ENCODE peak calls at places on chromosomes 6 and 20, in seven cellular contexts. One of them, this sample, is unnamed.

GRCh38 chr6:151275566-151275965 is 35.8 kb downstream of the AKAP12 start:
- DNase-seq in body of pancreas: no peak
- DNase-seq in AG04450: no peak
- DNase-seq in cardiac fibroblast: no peak
- DNase-seq in dorsolateral prefrontal cortex: no peak
- DNase-seq in heart left ventricle: no peak
- DNase-seq in CD8-positive, alpha-beta T cell: no peak
- DNase-seq in this sample: no peak

GRCh38 chr20:63772781-63773520 is 33.4 kb downstream of the SLC2A4RG start:
- DNase-seq in heart left ventricle: peak
- DNase-seq in AG04450: no peak
- DNase-seq in body of pancreas: no peak
- DNase-seq in CD8-positive, alpha-beta T cell: no peak
- DNase-seq in cardiac fibroblast: no peak
- DNase-seq in dorsolateral prefrontal cortex: no peak
- DNase-seq in this sample: no peak

GRCh38 chr6:131107166-131107565 is 28.1 kb upstream of the AKAP7 start:
- DNase-seq in CD8-positive, alpha-beta T cell: no peak
- DNase-seq in dorsolateral prefrontal cortex: no peak
- DNase-seq in body of pancreas: no peak
- DNase-seq in AG04450: peak
- DNase-seq in cardiac fibroblast: peak
- DNase-seq in heart left ventricle: no peak
- DNase-seq in this sample: peak

GRCh38 chr6:11143394-11144371 is 32.2 kb upstream of the ERVFRD-1 start:
- DNase-seq in dorsolateral prefrontal cortex: no peak
- DNase-seq in cardiac fibroblast: peak
- DNase-seq in body of pancreas: peak
- DNase-seq in heart left ventricle: peak
- DNase-seq in AG04450: peak
- DNase-seq in CD8-positive, alpha-beta T cell: no peak
- DNase-seq in this sample: peak

GRCh38 chr20:44083220-44083933 is 103.6 kb downstream of the JPH2 start:
- DNase-seq in body of pancreas: no peak
- DNase-seq in CD8-positive, alpha-beta T cell: no peak
- DNase-seq in dorsolateral prefrontal cortex: no peak
- DNase-seq in cardiac fibroblast: peak
- DNase-seq in heart left ventricle: peak
- DNase-seq in AG04450: no peak
- DNase-seq in this sample: no peak

GRCh38 chr6:36353411-36353915 is 16.8 kb upstream of the BNIP5 start:
- DNase-seq in CD8-positive, alpha-beta T cell: no peak
- DNase-seq in dorsolateral prefrontal cortex: no peak
- DNase-seq in cardiac fibroblast: no peak
- DNase-seq in AG04450: no peak
- DNase-seq in body of pancreas: no peak
- DNase-seq in heart left ventricle: no peak
- DNase-seq in this sample: no peak

GRCh38 chr6:11494786-11495564 is 42.6 kb upstream of the TMEM170B start:
- DNase-seq in CD8-positive, alpha-beta T cell: no peak
- DNase-seq in body of pancreas: no peak
- DNase-seq in heart left ventricle: no peak
- DNase-seq in AG04450: no peak
- DNase-seq in cardiac fibroblast: no peak
- DNase-seq in dorsolateral prefrontal cortex: no peak
- DNase-seq in this sample: no peak

GRCh38 chr20:24584538-24585356 is 115.3 kb downstream of the SYNDIG1 start:
- DNase-seq in dorsolateral prefrontal cortex: no peak
- DNase-seq in body of pancreas: no peak
- DNase-seq in AG04450: no peak
- DNase-seq in CD8-positive, alpha-beta T cell: no peak
- DNase-seq in heart left ventricle: no peak
- DNase-seq in cardiac fibroblast: peak
- DNase-seq in this sample: peak

GRCh38 chr6:30703011-30703410 is 12.2 kb upstream of the NRM start:
- DNase-seq in cardiac fibroblast: no peak
- DNase-seq in CD8-positive, alpha-beta T cell: no peak
- DNase-seq in AG04450: no peak
- DNase-seq in dorsolateral prefrontal cortex: no peak
- DNase-seq in body of pancreas: no peak
- DNase-seq in heart left ventricle: no peak
- DNase-seq in this sample: no peak

GRCh38 chr20:64229537-64230061 is 25.9 kb upstream of the PCMTD2 start:
- DNase-seq in AG04450: no peak
- DNase-seq in dorsolateral prefrontal cortex: no peak
- DNase-seq in body of pancreas: no peak
- DNase-seq in cardiac fibroblast: no peak
- DNase-seq in heart left ventricle: peak
- DNase-seq in CD8-positive, alpha-beta T cell: no peak
- DNase-seq in this sample: no peak

GRCh38 chr6:27575594-27576361 is 102.9 kb upstream of the ZNF184 start:
- DNase-seq in heart left ventricle: no peak
- DNase-seq in CD8-positive, alpha-beta T cell: no peak
- DNase-seq in AG04450: no peak
- DNase-seq in body of pancreas: no peak
- DNase-seq in cardiac fibroblast: no peak
- DNase-seq in dorsolateral prefrontal cortex: no peak
- DNase-seq in this sample: no peak

GRCh38 chr6:164034602-164035140 is 620.2 kb downstream of the QKI start:
- DNase-seq in heart left ventricle: no peak
- DNase-seq in dorsolateral prefrontal cortex: no peak
- DNase-seq in CD8-positive, alpha-beta T cell: no peak
- DNase-seq in body of pancreas: no peak
- DNase-seq in AG04450: no peak
- DNase-seq in cardiac fibroblast: no peak
- DNase-seq in this sample: no peak

GRCh38 chr20:41011551-41012067 is 17.0 kb upstream of the TOP1 start:
- DNase-seq in AG04450: no peak
- DNase-seq in dorsolateral prefrontal cortex: no peak
- DNase-seq in cardiac fibroblast: no peak
- DNase-seq in body of pancreas: no peak
- DNase-seq in CD8-positive, alpha-beta T cell: no peak
- DNase-seq in heart left ventricle: no peak
- DNase-seq in this sample: no peak

GRCh38 chr6:108655840-108656650 is 95.3 kb downstream of the FOXO3 start:
- DNase-seq in CD8-positive, alpha-beta T cell: no peak
- DNase-seq in AG04450: peak
- DNase-seq in cardiac fibroblast: peak
- DNase-seq in body of pancreas: no peak
- DNase-seq in heart left ventricle: no peak
- DNase-seq in dorsolateral prefrontal cortex: no peak
- DNase-seq in this sample: peak

GRCh38 chr6:156960525-156960924 is 183.3 kb downstream of the ARID1B start:
- DNase-seq in AG04450: no peak
- DNase-seq in body of pancreas: no peak
- DNase-seq in dorsolateral prefrontal cortex: no peak
- DNase-seq in cardiac fibroblast: no peak
- DNase-seq in CD8-positive, alpha-beta T cell: no peak
- DNase-seq in heart left ventricle: no peak
- DNase-seq in this sample: no peak

GRCh38 chr6:31350973-31351733 is 5.8 kb downstream of the HLA-B start:
- DNase-seq in cardiac fibroblast: no peak
- DNase-seq in heart left ventricle: no peak
- DNase-seq in body of pancreas: no peak
- DNase-seq in dorsolateral prefrontal cortex: no peak
- DNase-seq in AG04450: no peak
- DNase-seq in CD8-positive, alpha-beta T cell: no peak
- DNase-seq in this sample: no peak

GRCh38 chr20:15925376-15925775 is 647.9 kb downstream of the KIF16B start:
- DNase-seq in cardiac fibroblast: no peak
- DNase-seq in heart left ventricle: no peak
- DNase-seq in dorsolateral prefrontal cortex: no peak
- DNase-seq in CD8-positive, alpha-beta T cell: no peak
- DNase-seq in AG04450: no peak
- DNase-seq in body of pancreas: no peak
- DNase-seq in this sample: no peak

GRCh38 chr20:15923030-15923776 is 650.0 kb downstream of the KIF16B start:
- DNase-seq in dorsolateral prefrontal cortex: no peak
- DNase-seq in body of pancreas: no peak
- DNase-seq in heart left ventricle: no peak
- DNase-seq in AG04450: no peak
- DNase-seq in cardiac fibroblast: no peak
- DNase-seq in CD8-positive, alpha-beta T cell: no peak
- DNase-seq in this sample: no peak

GRCh38 chr20:15924556-15924955 is 648.7 kb downstream of the KIF16B start:
- DNase-seq in AG04450: no peak
- DNase-seq in heart left ventricle: no peak
- DNase-seq in cardiac fibroblast: no peak
- DNase-seq in CD8-positive, alpha-beta T cell: no peak
- DNase-seq in dorsolateral prefrontal cortex: no peak
- DNase-seq in body of pancreas: no peak
- DNase-seq in this sample: no peak

GRCh38 chr20:15919118-15919517 is 654.1 kb downstream of the KIF16B start:
- DNase-seq in AG04450: no peak
- DNase-seq in dorsolateral prefrontal cortex: no peak
- DNase-seq in cardiac fibroblast: no peak
- DNase-seq in CD8-positive, alpha-beta T cell: no peak
- DNase-seq in body of pancreas: no peak
- DNase-seq in heart left ventricle: no peak
- DNase-seq in this sample: no peak

GRCh38 chr20:15922556-15922955 is 650.7 kb downstream of the KIF16B start:
- DNase-seq in cardiac fibroblast: no peak
- DNase-seq in AG04450: no peak
- DNase-seq in heart left ventricle: no peak
- DNase-seq in CD8-positive, alpha-beta T cell: no peak
- DNase-seq in body of pancreas: no peak
- DNase-seq in dorsolateral prefrontal cortex: no peak
- DNase-seq in this sample: no peak
- H3K4me3 ChIP-seq in cardiac fibroblast: no peak
- H3K4me3 ChIP-seq in AG04450: no peak
- H3K4me3 ChIP-seq in heart left ventricle: no peak
- H3K4me3 ChIP-seq in CD8-positive, alpha-beta T cell: no peak
- H3K4me3 ChIP-seq in body of pancreas: no peak
- H3K4me3 ChIP-seq in dorsolateral prefrontal cortex: no peak
- H3K4me3 ChIP-seq in this sample: no peak

DNA sequence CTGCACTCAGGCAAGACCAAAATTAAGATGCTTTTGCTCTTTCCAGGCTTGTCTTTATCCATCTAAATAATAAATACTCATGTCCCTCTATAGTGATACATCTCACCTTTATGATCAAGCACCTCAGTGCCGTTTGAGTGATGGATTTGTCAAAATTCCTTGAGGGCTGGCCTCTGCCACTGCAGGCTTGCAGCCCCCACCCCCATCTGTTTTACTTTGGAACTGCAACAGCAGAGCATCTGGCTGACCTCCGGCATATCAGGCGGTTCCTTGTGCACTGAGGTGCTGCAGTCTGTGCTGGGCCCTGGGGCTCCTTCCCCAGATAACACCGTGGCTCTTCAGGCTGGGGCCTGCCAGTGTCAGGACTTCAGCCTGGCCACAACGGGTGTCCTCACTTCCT is 386.9 kb downstream of the CDH26 start:
- DNase-seq in body of pancreas: no peak
- DNase-seq in CD8-positive, alpha-beta T cell: no peak
- DNase-seq in cardiac fibroblast: no peak
- DNase-seq in dorsolateral prefrontal cortex: no peak
- DNase-seq in AG04450: no peak
- DNase-seq in heart left ventricle: no peak
- DNase-seq in this sample: no peak
- TF ChIP-seq CTCF in body of pancreas: no peak
- TF ChIP-seq CTCF in CD8-positive, alpha-beta T cell: no peak
- TF ChIP-seq CTCF in cardiac fibroblast: no peak
- TF ChIP-seq CTCF in dorsolateral prefrontal cortex: no peak
- TF ChIP-seq CTCF in AG04450: no peak
- TF ChIP-seq CTCF in heart left ventricle: no peak
- TF ChIP-seq CTCF in this sample: no peak

GRCh38 chr6:127893541-127893940 is 7.3 kb downstream of the THEMIS start:
- DNase-seq in AG04450: no peak
- DNase-seq in cardiac fibroblast: no peak
- DNase-seq in dorsolateral prefrontal cortex: no peak
- DNase-seq in CD8-positive, alpha-beta T cell: no peak
- DNase-seq in body of pancreas: no peak
- DNase-seq in heart left ventricle: no peak
- DNase-seq in this sample: no peak

GRCh38 chr6:127891731-127892326 is 9.0 kb downstream of the THEMIS start:
- DNase-seq in cardiac fibroblast: no peak
- DNase-seq in AG04450: no peak
- DNase-seq in dorsolateral prefrontal cortex: no peak
- DNase-seq in body of pancreas: no peak
- DNase-seq in CD8-positive, alpha-beta T cell: no peak
- DNase-seq in heart left ventricle: no peak
- DNase-seq in this sample: no peak

GRCh38 chr6:127902933-127903332 is 2.1 kb upstream of the THEMIS start:
- DNase-seq in heart left ventricle: no peak
- DNase-seq in CD8-positive, alpha-beta T cell: no peak
- DNase-seq in dorsolateral prefrontal cortex: no peak
- DNase-seq in AG04450: no peak
- DNase-seq in cardiac fibroblast: no peak
- DNase-seq in body of pancreas: no peak
- DNase-seq in this sample: no peak

GRCh38 chr6:127900935-127901334 is at the start of gene THEMIS:
- DNase-seq in cardiac fibroblast: no peak
- DNase-seq in CD8-positive, alpha-beta T cell: peak
- DNase-seq in heart left ventricle: no peak
- DNase-seq in AG04450: no peak
- DNase-seq in dorsolateral prefrontal cortex: no peak
- DNase-seq in body of pancreas: no peak
- DNase-seq in this sample: no peak

GRCh38 chr6:127897437-127897836 is 3.4 kb downstream of the THEMIS start:
- DNase-seq in AG04450: no peak
- DNase-seq in heart left ventricle: no peak
- DNase-seq in CD8-positive, alpha-beta T cell: no peak
- DNase-seq in dorsolateral prefrontal cortex: no peak
- DNase-seq in cardiac fibroblast: no peak
- DNase-seq in body of pancreas: no peak
- DNase-seq in this sample: no peak
- H3K4me3 ChIP-seq in AG04450: no peak
- H3K4me3 ChIP-seq in heart left ventricle: no peak
- H3K4me3 ChIP-seq in CD8-positive, alpha-beta T cell: peak
- H3K4me3 ChIP-seq in dorsolateral prefrontal cortex: no peak
- H3K4me3 ChIP-seq in cardiac fibroblast: no peak
- H3K4me3 ChIP-seq in body of pancreas: no peak
- H3K4me3 ChIP-seq in this sample: no peak

DNA sequence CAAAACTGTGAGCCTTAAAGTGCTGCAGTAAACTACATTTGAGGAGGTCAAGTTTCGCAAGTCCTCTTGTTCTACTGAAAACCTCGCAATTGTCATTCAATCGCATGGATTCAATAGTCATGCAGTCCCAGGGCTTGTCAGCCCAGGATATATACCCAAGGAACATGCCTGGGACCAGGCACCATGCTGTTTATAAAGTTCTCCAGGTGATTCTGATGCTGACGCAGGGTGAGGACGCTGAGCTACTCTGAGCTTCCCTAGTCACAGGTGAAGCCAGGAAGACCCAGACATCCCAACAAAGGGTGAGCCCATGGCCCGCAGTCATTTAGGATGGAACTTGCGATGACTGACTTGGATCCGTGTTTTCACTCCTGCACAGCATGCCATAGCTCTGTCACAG is 27.2 kb upstream of the SSTR4 start:
- DNase-seq in heart left ventricle: no peak
- DNase-seq in dorsolateral prefrontal cortex: no peak
- DNase-seq in AG04450: no peak
- DNase-seq in CD8-positive, alpha-beta T cell: no peak
- DNase-seq in body of pancreas: no peak
- DNase-seq in cardiac fibroblast: no peak
- DNase-seq in this sample: no peak
- TF ChIP-seq CTCF in heart left ventricle: no peak
- TF ChIP-seq CTCF in dorsolateral prefrontal cortex: no peak
- TF ChIP-seq CTCF in AG04450: no peak
- TF ChIP-seq CTCF in CD8-positive, alpha-beta T cell: no peak
- TF ChIP-seq CTCF in body of pancreas: no peak
- TF ChIP-seq CTCF in cardiac fibroblast: no peak
- TF ChIP-seq CTCF in this sample: no peak